ENCODE peak calls at places on chromosomes 2 and 18, in four cellular contexts. E is PC-9, Q is esophagus squamous epithelium, F is psoas muscle. K is an unnamed sample.

GRCh38 chr2:30717081-30717650 is 90.1 kb downstream of the CAPN13 start:
- DNase-seq in Q (no peak), F (no peak), E (no peak), K (no peak)

GRCh38 chr18:9106094-9106493 is 3.6 kb downstream of the NDUFV2 start:
- DNase-seq in F (no peak), Q (no peak), E (no peak), K (no peak)

GRCh38 chr2:148896116-148896515 is 21.1 kb downstream of the KIF5C start:
- DNase-seq in E (no peak), Q (no peak), F (no peak), K (no peak)

GRCh38 chr2:198966269-198966668 is 491.5 kb downstream of the SATB2 start:
- DNase-seq in E (no peak), F (no peak), Q (no peak), K (no peak)

GRCh38 chr2:207160115-207160514 is 5.6 kb downstream of the KLF7 start:
- DNase-seq in F (no peak), E (no peak), Q (no peak), K (no peak)

GRCh38 chr18:21110667-21111350 is 804 bp downstream of the ROCK1 start:
- DNase-seq in Q (no peak), F (peak), E (no peak), K (no peak)

GRCh38 chr2:3780477-3781402 is 77.4 kb downstream of the DCDC2C start:
- DNase-seq in Q (no peak), E (no peak), F (peak), K (no peak)

GRCh38 chr2:133812826-133813617 is 244.8 kb upstream of the NCKAP5 start:
- DNase-seq in Q (no peak), E (no peak), F (no peak), K (no peak)

GRCh38 chr18:45012286-45012685 is 331.6 kb downstream of the SETBP1 start:
- DNase-seq in E (no peak), F (no peak), Q (no peak), K (no peak)

GRCh38 chr18:49861659-49862058 is 48.3 kb upstream of the ACAA2 start:
- DNase-seq in Q (no peak), F (no peak), E (no peak), K (no peak)

GRCh38 chr2:234243871-234244565 is 193.5 kb downstream of the SPP2 start:
- DNase-seq in E (no peak), F (no peak), Q (no peak), K (no peak)

GRCh38 chr2:101200714-101201113 is 49.5 kb upstream of the TBC1D8 start:
- DNase-seq in Q (no peak), E (peak), F (no peak), K (no peak)

GRCh38 chr2:121148481-121148880 is 136.5 kb downstream of the TFCP2L1 start:
- DNase-seq in E (no peak), Q (no peak), F (no peak), K (no peak)

GRCh38 chr2:45170976-45171514 is 161.8 kb upstream of the SIX2 start:
- DNase-seq in F (no peak), Q (no peak), E (no peak), K (no peak)

GRCh38 chr18:73741946-73742345 is 405.7 kb downstream of the FBXO15 start:
- DNase-seq in E (no peak), Q (no peak), F (no peak), K (peak)

GRCh38 chr18:45662468-45662867 is 47.2 kb downstream of the SLC14A2 start:
- DNase-seq in Q (no peak), E (no peak), F (no peak), K (no peak)

GRCh38 chr2:188971316-188971930 is 2.8 kb upstream of the COL3A1 start:
- DNase-seq in Q (no peak), F (no peak), E (no peak), K (no peak)
- TF ChIP-seq CTCF in Q (no peak), F (no peak), E (no peak), K (no peak)

GRCh38 chr2:98771771-98772521 is 41.0 kb upstream of the MGAT4A start:
- DNase-seq in E (no peak), F (no peak), Q (no peak), K (no peak)
- H3K4me3 ChIP-seq in E (no peak), F (peak), Q (no peak), K (no peak)

DNA sequence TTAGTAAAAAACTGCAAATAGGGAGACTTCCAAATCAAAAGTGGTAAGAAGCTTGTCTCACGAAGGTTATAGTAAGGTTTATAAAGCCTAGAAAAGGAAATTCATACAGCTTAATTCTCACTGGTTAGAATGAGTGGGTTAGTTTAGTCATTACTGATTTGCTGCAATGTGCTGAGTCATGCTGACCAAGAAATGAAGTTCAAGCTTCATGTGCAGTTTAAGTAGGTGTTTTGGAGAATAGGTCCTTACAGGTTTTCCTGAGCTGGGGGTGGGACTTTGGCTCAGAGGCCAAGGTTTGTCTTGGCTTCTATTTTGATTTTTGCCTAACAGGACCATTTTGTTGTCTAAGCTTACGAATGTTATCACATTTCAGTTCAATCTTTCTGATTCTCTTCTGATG is 15.1 kb downstream of the CLIP4 start:
- DNase-seq in E (peak), Q (no peak), F (no peak), K (no peak)
- H3K27ac ChIP-seq in E (peak), Q (peak), F (peak), K (peak)

DNA sequence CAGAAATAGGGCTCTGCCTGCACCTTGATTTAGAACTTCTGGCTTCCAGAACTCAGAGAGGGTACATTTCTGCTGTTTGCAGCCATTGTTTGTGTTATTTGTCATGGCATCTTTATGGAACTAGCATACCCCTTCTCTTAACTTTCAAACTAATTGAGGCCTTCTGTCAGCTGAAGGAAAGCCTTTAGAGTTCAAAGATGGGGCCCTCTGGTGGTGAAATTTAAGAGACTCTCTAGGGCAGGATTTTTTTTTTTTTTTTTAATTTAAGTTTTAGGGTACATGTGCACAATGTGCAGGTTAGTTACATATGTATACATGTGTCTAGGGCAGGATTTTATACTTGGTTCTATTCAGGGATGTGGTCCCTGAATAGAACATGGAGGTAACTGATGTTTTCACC is 260.6 kb upstream of the LINC00305 start:
- DNase-seq in F (no peak), E (no peak), Q (no peak), K (no peak)
- TF ChIP-seq CTCF in F (peak), E (peak), Q (peak), K (no peak)

GRCh38 chr2:10444463-10444862 is 3.7 kb downstream of the ODC1 start:
- DNase-seq in F (no peak), Q (no peak), E (no peak), K (no peak)
- H3K4me3 ChIP-seq in F (no peak), Q (no peak), E (no peak), K (no peak)